ENCODE peak calls at places on chromosomes 7 and 10, in five cellular contexts. K is A549, J is right atrium auricular region, Q is psoas muscle, D is left ventricle myocardium inferior. R is an unnamed sample.

GRCh38 chr10:97292097-97292861 is at the start of gene ARHGAP19:
- DNase-seq in K (peak), D (peak), J (peak), Q (peak), R (peak)

GRCh38 chr7:106535234-106536026 is 125.5 kb downstream of the CCDC71L start:
- DNase-seq in D (no peak), K (no peak), Q (no peak), J (no peak), R (no peak)

GRCh38 chr10:21519327-21519933 is 6.1 kb downstream of the SKIDA1 start:
- DNase-seq in K (no peak), D (no peak), J (no peak), Q (no peak), R (no peak)

GRCh38 chr10:58972576-58973234 is 203.7 kb upstream of the PHYHIPL start:
- DNase-seq in Q (no peak), D (no peak), J (no peak), K (no peak), R (no peak)

GRCh38 chr7:17186745-17187144 is 111.7 kb upstream of the AHR start:
- DNase-seq in Q (no peak), D (no peak), K (no peak), J (no peak), R (no peak)

GRCh38 chr10:45470098-45471012 is 96.3 kb downstream of the ALOX5 start:
- DNase-seq in D (no peak), K (no peak), J (no peak), Q (no peak), R (no peak)

GRCh38 chr10:129857242-129857960 is 106.7 kb downstream of the EBF3 start:
- DNase-seq in D (no peak), J (no peak), K (no peak), Q (no peak), R (no peak)

GRCh38 chr10:85548038-85548437 is 818.6 kb downstream of the GRID1 start:
- DNase-seq in Q (no peak), J (no peak), K (peak), D (peak), R (peak)

GRCh38 chr7:27124096-27124978 is 6.2 kb downstream of the HOXA4 start:
- DNase-seq in D (no peak), Q (peak), K (no peak), J (no peak), R (no peak)

GRCh38 chr7:90383879-90384278 is 19.4 kb upstream of the CLDN12 start:
- DNase-seq in K (no peak), Q (no peak), D (no peak), J (no peak), R (no peak)

GRCh38 chr7:107480932-107481331 is 11.1 kb downstream of the GPR22 start:
- DNase-seq in Q (no peak), D (no peak), J (no peak), K (no peak), R (no peak)

GRCh38 chr10:124649209-124649608 is 95.0 kb downstream of the FAM53B start:
- DNase-seq in K (no peak), D (peak), J (no peak), Q (peak), R (no peak)

GRCh38 chr10:5283305-5284158 is 81.2 kb upstream of the UCN3 start:
- DNase-seq in D (peak), Q (peak), J (peak), K (peak), R (peak)

GRCh38 chr7:150451097-150451793 is 815 bp downstream of the GIMAP8 start:
- DNase-seq in K (no peak), J (no peak), D (peak), Q (peak), R (no peak)

GRCh38 chr7:78225534-78225933 is 427.0 kb downstream of the PHTF2 start:
- DNase-seq in K (no peak), D (no peak), J (no peak), Q (no peak), R (no peak)

GRCh38 chr7:54663603-54664234 is 95.3 kb downstream of the SEC61G start:
- DNase-seq in Q (no peak), J (no peak), K (no peak), D (no peak), R (no peak)
- H3K4me3 ChIP-seq in Q (peak), J (peak), K (peak), D (peak), R (peak)

GRCh38 chr7:1709281-1709680 is 39.2 kb downstream of the ELFN1 start:
- DNase-seq in K (no peak), Q (no peak), J (no peak), D (no peak), R (no peak)

GRCh38 chr7:1708640-1709249 is 38.7 kb downstream of the ELFN1 start:
- DNase-seq in J (no peak), D (no peak), K (no peak), Q (no peak), R (no peak)

GRCh38 chr7:1706381-1706720 is 36.3 kb downstream of the ELFN1 start:
- DNase-seq in D (no peak), K (no peak), J (no peak), Q (no peak), R (no peak)

GRCh38 chr7:1706721-1707613 is 36.9 kb downstream of the ELFN1 start:
- DNase-seq in K (no peak), Q (no peak), J (no peak), D (no peak), R (no peak)

GRCh38 chr7:1707756-1708611 is 37.9 kb downstream of the ELFN1 start:
- DNase-seq in K (no peak), Q (no peak), J (no peak), D (no peak), R (no peak)
- TF ChIP-seq CTCF in K (peak), Q (peak), J (no peak), D (no peak), R (peak)

GRCh38 chr10:13703101-13703818 is 116.5 kb downstream of the PRPF18 start:
- DNase-seq in Q (no peak), J (no peak), D (no peak), K (no peak), R (no peak)
- H3K4me3 ChIP-seq in Q (no peak), J (no peak), D (no peak), K (no peak), R (peak)

DNA sequence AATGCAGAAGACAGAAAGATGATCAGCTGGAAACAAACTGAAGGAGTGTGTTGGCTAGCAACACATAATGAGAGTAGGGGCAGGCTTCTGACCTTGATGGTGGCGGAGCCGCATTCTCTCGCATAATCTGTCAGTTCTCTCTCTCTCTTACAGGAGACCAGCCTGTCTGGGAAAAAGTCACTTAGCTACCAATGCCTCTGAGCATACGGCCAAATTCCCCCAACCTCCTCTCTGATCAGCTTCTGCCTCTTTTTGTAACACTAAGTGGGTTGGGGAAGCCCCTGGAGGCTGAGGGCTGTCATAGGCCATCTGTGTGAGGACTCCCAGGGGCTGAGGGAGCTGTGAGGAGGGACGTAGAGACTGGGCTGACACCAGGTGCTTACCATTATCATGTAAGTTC is 104.6 kb downstream of the HIPK2 start:
- DNase-seq in J (no peak), Q (no peak), D (no peak), K (no peak), R (no peak)
- TF ChIP-seq CTCF in J (no peak), Q (no peak), D (no peak), K (no peak), R (no peak)

DNA sequence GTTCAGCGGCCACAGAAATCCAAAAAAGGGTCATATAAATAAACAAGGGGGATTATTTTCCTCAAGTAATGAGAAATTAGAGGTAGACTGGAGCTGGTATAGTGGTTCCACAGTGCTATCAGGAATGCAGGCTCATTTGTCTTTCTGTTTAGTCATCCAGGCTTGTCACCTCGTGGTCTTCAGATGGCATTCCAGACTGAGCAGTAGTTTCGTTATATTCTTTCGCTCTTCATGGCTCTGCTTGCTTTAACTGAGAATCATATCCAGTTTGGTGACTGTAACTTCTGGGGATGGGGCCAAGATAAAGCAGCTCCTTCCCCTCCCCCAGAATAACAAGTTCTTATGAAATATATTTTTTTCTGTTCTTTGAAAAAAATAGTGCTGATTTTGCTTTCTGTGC is 9.5 kb downstream of the ANKIB1 start:
- DNase-seq in Q (no peak), J (no peak), D (no peak), K (no peak), R (no peak)
- H3K4me3 ChIP-seq in Q (no peak), J (no peak), D (no peak), K (no peak), R (no peak)

GRCh38 chr7:143973870-143974446 is 19.3 kb downstream of the OR2F1 start:
- DNase-seq in Q (no peak), J (no peak), D (no peak), K (no peak), R (no peak)

GRCh38 chr7:143978585-143978984 is 21.5 kb upstream of the OR6B1 start:
- DNase-seq in K (no peak), Q (no peak), D (no peak), J (no peak), R (no peak)

GRCh38 chr7:143974457-143974856 is 19.8 kb downstream of the OR2F1 start:
- DNase-seq in J (no peak), D (no peak), K (peak), Q (no peak), R (no peak)

GRCh38 chr7:143979359-143979758 is 20.8 kb upstream of the OR6B1 start:
- DNase-seq in J (no peak), K (peak), D (no peak), Q (no peak), R (no peak)

GRCh38 chr7:143975617-143976016 is 21.0 kb downstream of the OR2F1 start:
- DNase-seq in J (no peak), Q (no peak), D (no peak), K (peak), R (no peak)
- TF ChIP-seq CTCF in J (no peak), Q (no peak), D (no peak), K (no peak), R (peak)

GRCh38 chr7:132614428-132615076 is 38.3 kb upstream of the PLXNA4 start:
- DNase-seq in J (peak), D (peak), Q (peak), K (no peak), R (no peak)
- H3K4me3 ChIP-seq in J (peak), D (peak), Q (peak), K (no peak), R (peak)

GRCh38 chr10:63217120-63217605 is 84.0 kb downstream of the NRBF2 start:
- DNase-seq in Q (no peak), J (no peak), K (peak), D (no peak), R (no peak)
- TF ChIP-seq CTCF in Q (peak), J (peak), K (peak), D (peak), R (peak)

DNA sequence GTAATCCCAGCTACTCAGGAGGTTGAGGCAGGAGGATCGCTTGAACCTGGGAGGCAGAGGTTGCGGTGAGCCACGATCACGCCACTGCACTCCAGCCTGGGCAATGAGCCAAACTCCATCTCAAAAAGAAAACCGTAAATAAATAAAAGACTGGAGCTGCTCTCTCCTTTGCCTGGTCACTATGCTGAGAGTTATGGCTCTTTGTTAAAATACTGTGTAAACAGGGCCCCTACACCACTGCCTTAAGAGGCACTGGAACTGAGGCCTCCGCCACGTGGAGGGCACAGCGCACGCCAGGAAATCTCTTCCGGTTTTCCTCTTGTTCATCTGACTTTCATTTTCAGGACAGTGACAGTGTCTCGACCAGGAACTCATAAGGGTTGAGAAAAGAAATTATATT is 123.3 kb downstream of the PAXIP1 start:
- DNase-seq in K (no peak), Q (no peak), J (no peak), D (no peak), R (no peak)
- H3K4me3 ChIP-seq in K (no peak), Q (no peak), J (no peak), D (no peak), R (no peak)

R was measured in epithelial cell of proximal tubule.